ENCODE peak calls at places on chromosome 14, in nine cellular contexts. A is CD8-positive, alpha-beta memory T cell; N is foreskin fibroblast; W is GM10248; V is nephron progenitor cell; U is ELF-1; C is heart right ventricle; Y is Calu3; O is activated CD4-positive, alpha-beta T cell treated with anti-CD3 and anti-CD28 coated beads, Interleukin-2, amount 10 ng/mL, durations not matched to agents 7 days and 5 days. J is an unnamed sample.

GRCh38 chr14:78399316-78399889 is 229.2 kb downstream of the NRXN3 start:
- DNase-seq in A (no peak), N (no peak), W (no peak), V (peak; percentile 77), U (peak; percentile 6), C (peak; percentile 8), Y (peak; percentile 31), O (peak; percentile 10), J (peak; percentile 24)

GRCh38 chr14:51472881-51473280 is 178.8 kb upstream of the FRMD6 start:
- DNase-seq in A (no peak), N (no peak), W (no peak), V (peak; percentile 5), U (no peak), C (no peak), Y (peak; percentile 41), O (no peak), J (no peak)

GRCh38 chr14:23034498-23035302 is at the start of gene PSMB5:
- DNase-seq in A (peak; percentile 90), N (peak; percentile 89), W (peak; percentile 90), V (peak; percentile 76), U (peak; percentile 97), C (peak; percentile 94), Y (peak; percentile 82), O (peak; percentile 95), J (peak; percentile 98)

GRCh38 chr14:65095633-65096205 is 6.6 kb downstream of the MAX start:
- DNase-seq in A (no peak), N (peak; percentile 9), W (no peak), V (no peak), U (no peak), C (peak; percentile 76), Y (no peak), O (no peak), J (no peak)

GRCh38 chr14:105173901-105174894 is 5.6 kb upstream of the JAG2 start:
- DNase-seq in A (peak; percentile 40), N (no peak), W (no peak), V (no peak), U (no peak), C (no peak), Y (no peak), O (peak; percentile 52), J (peak; percentile 61)

GRCh38 chr14:92718659-92719058 is 29.8 kb downstream of the LGMN start:
- DNase-seq in A (no peak), N (no peak), W (no peak), V (no peak), U (no peak), C (no peak), Y (no peak), O (no peak), J (no peak)

GRCh38 chr14:29529418-29529817 is 398.2 kb downstream of the PRKD1 start:
- DNase-seq in A (no peak), N (no peak), W (no peak), V (peak; percentile 14), U (no peak), C (no peak), Y (peak; percentile 20), O (no peak), J (no peak)

GRCh38 chr14:60094306-60094897 is 2.7 kb downstream of the PCNX4 start:
- DNase-seq in A (peak; percentile 5), N (peak; percentile 42), W (no peak), V (peak; percentile 6), U (peak; percentile 84), C (peak; percentile 13), Y (peak; percentile 30), O (peak; percentile 40), J (peak; percentile 31)

GRCh38 chr14:22159049-22159448 is 430.0 kb downstream of the DAD1 start:
- DNase-seq in A (no peak), N (no peak), W (no peak), V (no peak), U (no peak), C (no peak), Y (peak; percentile 41), O (no peak), J (no peak)

GRCh38 chr14:85443001-85443400 is 86.9 kb upstream of the FLRT2 start:
- DNase-seq in A (no peak), N (peak; percentile 28), W (no peak), V (no peak), U (no peak), C (no peak), Y (no peak), O (no peak), J (no peak)

GRCh38 chr14:21210023-21210422 is 54.2 kb upstream of the OR5AU1 start:
- DNase-seq in A (no peak), N (no peak), W (no peak), V (no peak), U (no peak), C (no peak), Y (no peak), O (no peak), J (no peak)

J was measured in OCI-LY7.